ENCODE peak calls at places on chromosomes 13 and 19, in seven cellular contexts. One of them, this sample, is unnamed.

GRCh38 chr13:19959141-19959830 is 759 bp downstream of the ZMYM2 start:
- DNase-seq in pancreas: peak
- DNase-seq in OCI-M1: peak
- DNase-seq in LHCN-M2: peak
- DNase-seq in cerebellum: peak
- DNase-seq in DMS153: no peak
- DNase-seq in ureter: peak
- DNase-seq in this sample: no peak

GRCh38 chr19:18251587-18252369 is 22.5 kb downstream of the IQCN start:
- DNase-seq in LHCN-M2: peak
- DNase-seq in OCI-M1: peak
- DNase-seq in cerebellum: peak
- DNase-seq in DMS153: peak
- DNase-seq in pancreas: peak
- DNase-seq in ureter: peak
- DNase-seq in this sample: no peak

GRCh38 chr13:68608147-68608546 is 1378.0 kb upstream of the PCDH9 start:
- DNase-seq in OCI-M1: peak
- DNase-seq in LHCN-M2: no peak
- DNase-seq in pancreas: no peak
- DNase-seq in ureter: no peak
- DNase-seq in cerebellum: no peak
- DNase-seq in DMS153: no peak
- DNase-seq in this sample: no peak

GRCh38 chr13:51645154-51645650 is 60.9 kb downstream of the WDFY2 start:
- DNase-seq in OCI-M1: peak
- DNase-seq in DMS153: no peak
- DNase-seq in pancreas: no peak
- DNase-seq in ureter: no peak
- DNase-seq in cerebellum: no peak
- DNase-seq in LHCN-M2: peak
- DNase-seq in this sample: no peak

GRCh38 chr19:49362926-49363264 is 679 bp upstream of the TEAD2 start:
- DNase-seq in cerebellum: no peak
- DNase-seq in DMS153: no peak
- DNase-seq in pancreas: peak
- DNase-seq in ureter: no peak
- DNase-seq in LHCN-M2: no peak
- DNase-seq in OCI-M1: no peak
- DNase-seq in this sample: no peak

GRCh38 chr19:1055028-1055425 is 11.9 kb upstream of the ARHGAP45 start:
- DNase-seq in OCI-M1: no peak
- DNase-seq in ureter: no peak
- DNase-seq in pancreas: no peak
- DNase-seq in cerebellum: no peak
- DNase-seq in DMS153: no peak
- DNase-seq in LHCN-M2: no peak
- DNase-seq in this sample: no peak

GRCh38 chr13:32047088-32047487 is 15.5 kb downstream of the FRY start:
- DNase-seq in LHCN-M2: no peak
- DNase-seq in cerebellum: no peak
- DNase-seq in OCI-M1: peak
- DNase-seq in DMS153: no peak
- DNase-seq in pancreas: no peak
- DNase-seq in ureter: no peak
- DNase-seq in this sample: no peak

GRCh38 chr13:30610311-30610710 is 7.4 kb upstream of the USPL1 start:
- DNase-seq in OCI-M1: no peak
- DNase-seq in ureter: no peak
- DNase-seq in cerebellum: no peak
- DNase-seq in LHCN-M2: no peak
- DNase-seq in pancreas: no peak
- DNase-seq in DMS153: no peak
- DNase-seq in this sample: no peak

GRCh38 chr13:30991922-30992321 is 59.5 kb downstream of the TEX26 start:
- DNase-seq in OCI-M1: no peak
- DNase-seq in LHCN-M2: no peak
- DNase-seq in pancreas: no peak
- DNase-seq in cerebellum: no peak
- DNase-seq in DMS153: no peak
- DNase-seq in ureter: no peak
- DNase-seq in this sample: no peak

GRCh38 chr19:21482863-21483276 is 22.5 kb upstream of the ZNF429 start:
- DNase-seq in OCI-M1: peak
- DNase-seq in ureter: peak
- DNase-seq in DMS153: no peak
- DNase-seq in cerebellum: no peak
- DNase-seq in pancreas: peak
- DNase-seq in LHCN-M2: peak
- DNase-seq in this sample: no peak

GRCh38 chr13:97434417-97435296 is 688 bp downstream of the RAP2A start:
- DNase-seq in ureter: peak
- DNase-seq in OCI-M1: peak
- DNase-seq in LHCN-M2: peak
- DNase-seq in cerebellum: no peak
- DNase-seq in pancreas: peak
- DNase-seq in DMS153: no peak
- DNase-seq in this sample: no peak

GRCh38 chr19:29040291-29040690 is 172.7 kb downstream of the UQCRFS1 start:
- DNase-seq in DMS153: no peak
- DNase-seq in LHCN-M2: no peak
- DNase-seq in cerebellum: no peak
- DNase-seq in ureter: no peak
- DNase-seq in OCI-M1: no peak
- DNase-seq in pancreas: no peak
- DNase-seq in this sample: no peak

GRCh38 chr13:51768378-51768921 is 35.5 kb downstream of the DHRS12 start:
- DNase-seq in DMS153: no peak
- DNase-seq in pancreas: no peak
- DNase-seq in LHCN-M2: no peak
- DNase-seq in ureter: no peak
- DNase-seq in OCI-M1: no peak
- DNase-seq in cerebellum: no peak
- DNase-seq in this sample: no peak

GRCh38 chr13:98004107-98004506 is 50.6 kb downstream of the IPO5 start:
- DNase-seq in LHCN-M2: peak
- DNase-seq in cerebellum: no peak
- DNase-seq in pancreas: no peak
- DNase-seq in OCI-M1: no peak
- DNase-seq in ureter: no peak
- DNase-seq in DMS153: no peak
- DNase-seq in this sample: no peak

GRCh38 chr19:2974342-2974932 is 2.9 kb upstream of the TLE6 start:
- DNase-seq in OCI-M1: peak
- DNase-seq in cerebellum: no peak
- DNase-seq in pancreas: no peak
- DNase-seq in LHCN-M2: no peak
- DNase-seq in DMS153: no peak
- DNase-seq in ureter: peak
- DNase-seq in this sample: no peak

GRCh38 chr13:34864650-34865049 is 77.4 kb upstream of the NBEA start:
- DNase-seq in DMS153: peak
- DNase-seq in OCI-M1: no peak
- DNase-seq in cerebellum: no peak
- DNase-seq in pancreas: no peak
- DNase-seq in LHCN-M2: no peak
- DNase-seq in ureter: no peak
- DNase-seq in this sample: peak

GRCh38 chr19:7500811-7501450 is 12.1 kb upstream of the PEX11G start:
- DNase-seq in pancreas: peak
- DNase-seq in OCI-M1: no peak
- DNase-seq in DMS153: peak
- DNase-seq in cerebellum: peak
- DNase-seq in ureter: no peak
- DNase-seq in LHCN-M2: no peak
- DNase-seq in this sample: peak

GRCh38 chr13:40676007-40676406 is 9.6 kb upstream of the FOXO1 start:
- DNase-seq in cerebellum: no peak
- DNase-seq in pancreas: no peak
- DNase-seq in ureter: no peak
- DNase-seq in OCI-M1: peak
- DNase-seq in LHCN-M2: no peak
- DNase-seq in DMS153: no peak
- DNase-seq in this sample: no peak

GRCh38 chr13:94620286-94620896 is 18.7 kb downstream of the GPR180 start:
- DNase-seq in ureter: no peak
- DNase-seq in DMS153: peak
- DNase-seq in cerebellum: peak
- DNase-seq in pancreas: no peak
- DNase-seq in LHCN-M2: no peak
- DNase-seq in OCI-M1: peak
- DNase-seq in this sample: peak

GRCh38 chr19:5983367-5983955 is 5.5 kb upstream of the RANBP3 start:
- DNase-seq in ureter: no peak
- DNase-seq in pancreas: no peak
- DNase-seq in OCI-M1: no peak
- DNase-seq in cerebellum: no peak
- DNase-seq in DMS153: no peak
- DNase-seq in LHCN-M2: no peak
- DNase-seq in this sample: no peak

GRCh38 chr13:51644649-51645048 is 60.4 kb downstream of the WDFY2 start:
- DNase-seq in ureter: no peak
- DNase-seq in LHCN-M2: peak
- DNase-seq in pancreas: peak
- DNase-seq in OCI-M1: no peak
- DNase-seq in DMS153: no peak
- DNase-seq in cerebellum: no peak
- DNase-seq in this sample: no peak

This sample was measured in SHP77 treated with DMSO at 0.1 percent for 48 hours.